ENCODE peak calls at places on chromosomes 6 and 20, in eight cellular contexts. One of them, this sample, is unnamed.

GRCh38 chr6:79737172-79737571 is 106.0 kb downstream of the SH3BGRL2 start:
- DNase-seq in IMR-90: peak
- DNase-seq in astrocyte: no peak
- DNase-seq in fibroblast of lung: peak
- DNase-seq in GM12878: no peak
- DNase-seq in OCI-LY7: no peak
- DNase-seq in mesenchymal stem cell: no peak
- DNase-seq in HepG2: no peak
- DNase-seq in this sample: no peak

GRCh38 chr20:41889871-41890224 is 271.7 kb upstream of the CHD6 start:
- DNase-seq in IMR-90: no peak
- DNase-seq in astrocyte: no peak
- DNase-seq in fibroblast of lung: no peak
- DNase-seq in GM12878: no peak
- DNase-seq in OCI-LY7: no peak
- DNase-seq in mesenchymal stem cell: no peak
- DNase-seq in HepG2: no peak
- DNase-seq in this sample: peak

GRCh38 chr6:118202517-118202916 is 295.5 kb downstream of the SLC35F1 start:
- DNase-seq in IMR-90: no peak
- DNase-seq in astrocyte: no peak
- DNase-seq in fibroblast of lung: no peak
- DNase-seq in GM12878: no peak
- DNase-seq in OCI-LY7: no peak
- DNase-seq in mesenchymal stem cell: no peak
- DNase-seq in HepG2: no peak
- DNase-seq in this sample: no peak

GRCh38 chr20:46237221-46237620 is 71.1 kb downstream of the CDH22 start:
- DNase-seq in IMR-90: no peak
- DNase-seq in astrocyte: no peak
- DNase-seq in fibroblast of lung: no peak
- DNase-seq in GM12878: no peak
- DNase-seq in OCI-LY7: no peak
- DNase-seq in mesenchymal stem cell: no peak
- DNase-seq in HepG2: no peak
- DNase-seq in this sample: no peak

GRCh38 chr20:33667245-33668086 is 723 bp downstream of the ACTL10 start:
- DNase-seq in IMR-90: peak
- DNase-seq in astrocyte: no peak
- DNase-seq in fibroblast of lung: peak
- DNase-seq in GM12878: no peak
- DNase-seq in OCI-LY7: peak
- DNase-seq in mesenchymal stem cell: no peak
- DNase-seq in HepG2: no peak
- DNase-seq in this sample: no peak

GRCh38 chr6:150272264-150272975 is 96.4 kb upstream of the IYD start:
- DNase-seq in IMR-90: no peak
- DNase-seq in astrocyte: no peak
- DNase-seq in fibroblast of lung: no peak
- DNase-seq in GM12878: no peak
- DNase-seq in OCI-LY7: no peak
- DNase-seq in mesenchymal stem cell: no peak
- DNase-seq in HepG2: no peak
- DNase-seq in this sample: no peak

GRCh38 chr6:33288942-33289783 is at the start of the genes PFDN6 and WDR46:
- DNase-seq in IMR-90: peak
- DNase-seq in astrocyte: peak
- DNase-seq in fibroblast of lung: peak
- DNase-seq in GM12878: peak
- DNase-seq in OCI-LY7: peak
- DNase-seq in mesenchymal stem cell: peak
- DNase-seq in HepG2: peak
- DNase-seq in this sample: peak

GRCh38 chr6:162055365-162055764 is 672.2 kb downstream of the PRKN start:
- DNase-seq in IMR-90: no peak
- DNase-seq in astrocyte: no peak
- DNase-seq in fibroblast of lung: no peak
- DNase-seq in GM12878: no peak
- DNase-seq in OCI-LY7: no peak
- DNase-seq in mesenchymal stem cell: no peak
- DNase-seq in HepG2: no peak
- DNase-seq in this sample: no peak

GRCh38 chr6:138622967-138623366 is 123.7 kb upstream of the NHSL1 start:
- DNase-seq in IMR-90: no peak
- DNase-seq in astrocyte: peak
- DNase-seq in fibroblast of lung: no peak
- DNase-seq in GM12878: no peak
- DNase-seq in OCI-LY7: no peak
- DNase-seq in mesenchymal stem cell: no peak
- DNase-seq in HepG2: no peak
- DNase-seq in this sample: no peak

GRCh38 chr20:60813066-60813465 is 439.0 kb upstream of the CDH4 start:
- DNase-seq in IMR-90: no peak
- DNase-seq in astrocyte: no peak
- DNase-seq in fibroblast of lung: no peak
- DNase-seq in GM12878: no peak
- DNase-seq in OCI-LY7: no peak
- DNase-seq in mesenchymal stem cell: no peak
- DNase-seq in HepG2: no peak
- DNase-seq in this sample: no peak

GRCh38 chr6:81511423-81511822 is 241.1 kb downstream of the TENT5A start:
- DNase-seq in IMR-90: no peak
- DNase-seq in astrocyte: no peak
- DNase-seq in fibroblast of lung: no peak
- DNase-seq in GM12878: no peak
- DNase-seq in OCI-LY7: no peak
- DNase-seq in mesenchymal stem cell: no peak
- DNase-seq in HepG2: peak
- DNase-seq in this sample: no peak

GRCh38 chr6:120615238-120615637 is 719.0 kb downstream of the TBC1D32 start:
- DNase-seq in IMR-90: no peak
- DNase-seq in astrocyte: no peak
- DNase-seq in fibroblast of lung: no peak
- DNase-seq in GM12878: no peak
- DNase-seq in OCI-LY7: no peak
- DNase-seq in mesenchymal stem cell: no peak
- DNase-seq in HepG2: no peak
- DNase-seq in this sample: no peak

GRCh38 chr6:166662690-166663089 is 35.6 kb upstream of the RPS6KA2 start:
- DNase-seq in IMR-90: no peak
- DNase-seq in astrocyte: no peak
- DNase-seq in fibroblast of lung: no peak
- DNase-seq in GM12878: no peak
- DNase-seq in OCI-LY7: no peak
- DNase-seq in mesenchymal stem cell: no peak
- DNase-seq in HepG2: no peak
- DNase-seq in this sample: no peak

GRCh38 chr6:165274611-165275010 is 34.8 kb downstream of the C6orf118 start:
- DNase-seq in IMR-90: no peak
- DNase-seq in astrocyte: no peak
- DNase-seq in fibroblast of lung: no peak
- DNase-seq in GM12878: no peak
- DNase-seq in OCI-LY7: no peak
- DNase-seq in mesenchymal stem cell: no peak
- DNase-seq in HepG2: no peak
- DNase-seq in this sample: no peak

GRCh38 chr6:41428995-41429417 is 93.6 kb downstream of the NCR2 start:
- DNase-seq in IMR-90: peak
- DNase-seq in astrocyte: peak
- DNase-seq in fibroblast of lung: peak
- DNase-seq in GM12878: no peak
- DNase-seq in OCI-LY7: no peak
- DNase-seq in mesenchymal stem cell: peak
- DNase-seq in HepG2: no peak
- DNase-seq in this sample: peak

GRCh38 chr20:58001381-58001780 is 227.1 kb downstream of the ANKRD60 start:
- DNase-seq in IMR-90: no peak
- DNase-seq in astrocyte: peak
- DNase-seq in fibroblast of lung: no peak
- DNase-seq in GM12878: no peak
- DNase-seq in OCI-LY7: no peak
- DNase-seq in mesenchymal stem cell: no peak
- DNase-seq in HepG2: no peak
- DNase-seq in this sample: no peak

GRCh38 chr20:52142801-52143200 is 48.8 kb downstream of the ZFP64 start:
- DNase-seq in IMR-90: no peak
- DNase-seq in astrocyte: no peak
- DNase-seq in fibroblast of lung: no peak
- DNase-seq in GM12878: no peak
- DNase-seq in OCI-LY7: no peak
- DNase-seq in mesenchymal stem cell: no peak
- DNase-seq in HepG2: no peak
- DNase-seq in this sample: no peak
- H2AFZ ChIP-seq in IMR-90: no peak
- H2AFZ ChIP-seq in astrocyte: no peak
- H2AFZ ChIP-seq in fibroblast of lung: no peak
- H2AFZ ChIP-seq in GM12878: no peak
- H2AFZ ChIP-seq in OCI-LY7: no peak
- H2AFZ ChIP-seq in mesenchymal stem cell: no peak
- H2AFZ ChIP-seq in HepG2: no peak
- H2AFZ ChIP-seq in this sample: no peak

DNA sequence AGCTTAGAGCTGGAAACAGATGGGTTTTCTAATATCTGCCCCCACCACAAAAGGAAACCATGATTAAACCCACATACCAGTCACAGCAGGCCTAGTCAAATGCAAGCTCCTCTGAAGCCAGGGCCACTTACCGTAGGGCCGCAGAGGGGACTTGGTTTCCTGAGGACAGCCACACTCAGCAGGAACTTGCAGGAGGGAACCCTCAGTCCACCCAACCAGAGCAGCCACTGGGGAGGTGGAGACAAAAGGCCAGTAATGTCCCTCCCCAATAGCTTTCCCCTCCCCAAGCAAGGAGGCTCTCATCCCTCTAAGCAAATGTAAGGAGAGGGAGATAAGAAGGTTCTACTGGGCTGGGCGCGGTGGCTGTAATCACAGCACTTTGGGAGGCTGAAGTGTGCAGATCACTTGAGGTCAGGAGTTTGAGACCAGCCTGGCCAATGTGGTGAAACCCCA is 384.4 kb upstream of the JARID2 start:
- DNase-seq in IMR-90: no peak
- DNase-seq in astrocyte: no peak
- DNase-seq in fibroblast of lung: no peak
- DNase-seq in GM12878: no peak
- DNase-seq in OCI-LY7: no peak
- DNase-seq in mesenchymal stem cell: no peak
- DNase-seq in HepG2: no peak
- DNase-seq in this sample: no peak
- H2AFZ ChIP-seq in IMR-90: no peak
- H2AFZ ChIP-seq in astrocyte: no peak
- H2AFZ ChIP-seq in fibroblast of lung: no peak
- H2AFZ ChIP-seq in GM12878: peak
- H2AFZ ChIP-seq in OCI-LY7: no peak
- H2AFZ ChIP-seq in mesenchymal stem cell: no peak
- H2AFZ ChIP-seq in HepG2: no peak
- H2AFZ ChIP-seq in this sample: no peak

GRCh38 chr6:7042654-7043545 is 64.9 kb upstream of the RREB1 start:
- DNase-seq in IMR-90: no peak
- DNase-seq in astrocyte: no peak
- DNase-seq in fibroblast of lung: no peak
- DNase-seq in GM12878: no peak
- DNase-seq in OCI-LY7: no peak
- DNase-seq in mesenchymal stem cell: peak
- DNase-seq in HepG2: peak
- DNase-seq in this sample: no peak

GRCh38 chr6:7045331-7045730 is 62.4 kb upstream of the RREB1 start:
- DNase-seq in IMR-90: no peak
- DNase-seq in astrocyte: no peak
- DNase-seq in fibroblast of lung: no peak
- DNase-seq in GM12878: no peak
- DNase-seq in OCI-LY7: no peak
- DNase-seq in mesenchymal stem cell: no peak
- DNase-seq in HepG2: no peak
- DNase-seq in this sample: no peak

GRCh38 chr6:7041511-7042026 is 66.2 kb upstream of the RREB1 start:
- DNase-seq in IMR-90: no peak
- DNase-seq in astrocyte: no peak
- DNase-seq in fibroblast of lung: no peak
- DNase-seq in GM12878: no peak
- DNase-seq in OCI-LY7: no peak
- DNase-seq in mesenchymal stem cell: no peak
- DNase-seq in HepG2: no peak
- DNase-seq in this sample: no peak

GRCh38 chr6:7045746-7046145 is 62.0 kb upstream of the RREB1 start:
- DNase-seq in IMR-90: no peak
- DNase-seq in astrocyte: no peak
- DNase-seq in fibroblast of lung: no peak
- DNase-seq in GM12878: no peak
- DNase-seq in OCI-LY7: no peak
- DNase-seq in mesenchymal stem cell: no peak
- DNase-seq in HepG2: no peak
- DNase-seq in this sample: no peak

GRCh38 chr6:7042056-7042653 is 65.6 kb upstream of the RREB1 start:
- DNase-seq in IMR-90: no peak
- DNase-seq in astrocyte: peak
- DNase-seq in fibroblast of lung: no peak
- DNase-seq in GM12878: no peak
- DNase-seq in OCI-LY7: no peak
- DNase-seq in mesenchymal stem cell: peak
- DNase-seq in HepG2: peak
- DNase-seq in this sample: peak
- H2AFZ ChIP-seq in IMR-90: peak
- H2AFZ ChIP-seq in astrocyte: peak
- H2AFZ ChIP-seq in fibroblast of lung: peak
- H2AFZ ChIP-seq in GM12878: peak
- H2AFZ ChIP-seq in OCI-LY7: peak
- H2AFZ ChIP-seq in mesenchymal stem cell: peak
- H2AFZ ChIP-seq in HepG2: peak
- H2AFZ ChIP-seq in this sample: peak

DNA sequence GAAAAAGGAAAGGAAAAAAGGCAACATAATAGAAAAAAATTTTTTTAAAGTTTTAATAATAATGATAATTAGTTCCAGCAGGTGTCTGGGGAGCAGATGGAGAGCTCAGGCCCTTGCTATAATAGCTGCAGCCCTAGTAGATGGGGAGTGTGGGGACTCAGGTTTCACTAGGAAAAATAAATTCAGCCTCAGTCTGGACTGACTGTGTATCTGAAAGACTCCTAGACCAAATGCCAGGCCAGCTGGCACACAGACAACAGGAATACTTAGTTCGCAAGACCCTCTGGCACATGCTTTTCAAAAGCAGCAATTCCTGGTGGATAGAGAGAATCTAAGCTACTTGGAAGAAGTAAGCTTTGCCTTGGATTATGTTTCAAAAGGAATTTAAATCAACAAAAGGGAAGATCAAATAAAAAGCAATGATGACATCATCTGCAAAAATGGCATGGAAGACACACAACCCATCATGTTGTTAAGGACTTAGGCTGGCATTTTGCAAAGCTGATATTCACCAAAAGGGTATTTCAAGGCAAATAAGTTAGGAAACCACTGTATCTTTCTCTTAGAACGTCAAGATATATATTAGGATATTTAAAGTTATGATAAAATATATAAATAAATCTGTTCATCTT is 107.8 kb downstream of the RNGTT start:
- DNase-seq in IMR-90: peak
- DNase-seq in astrocyte: no peak
- DNase-seq in fibroblast of lung: no peak
- DNase-seq in GM12878: no peak
- DNase-seq in OCI-LY7: no peak
- DNase-seq in mesenchymal stem cell: no peak
- DNase-seq in HepG2: no peak
- DNase-seq in this sample: no peak
- H2AFZ ChIP-seq in IMR-90: no peak
- H2AFZ ChIP-seq in astrocyte: no peak
- H2AFZ ChIP-seq in fibroblast of lung: no peak
- H2AFZ ChIP-seq in GM12878: no peak
- H2AFZ ChIP-seq in OCI-LY7: no peak
- H2AFZ ChIP-seq in mesenchymal stem cell: no peak
- H2AFZ ChIP-seq in HepG2: no peak
- H2AFZ ChIP-seq in this sample: no peak

GRCh38 chr20:6576721-6577120 is 190.8 kb upstream of the BMP2 start:
- DNase-seq in IMR-90: peak
- DNase-seq in astrocyte: peak
- DNase-seq in fibroblast of lung: peak
- DNase-seq in GM12878: no peak
- DNase-seq in OCI-LY7: no peak
- DNase-seq in mesenchymal stem cell: no peak
- DNase-seq in HepG2: no peak
- DNase-seq in this sample: peak
- H2AFZ ChIP-seq in IMR-90: no peak
- H2AFZ ChIP-seq in astrocyte: no peak
- H2AFZ ChIP-seq in fibroblast of lung: no peak
- H2AFZ ChIP-seq in GM12878: no peak
- H2AFZ ChIP-seq in OCI-LY7: no peak
- H2AFZ ChIP-seq in mesenchymal stem cell: no peak
- H2AFZ ChIP-seq in HepG2: no peak
- H2AFZ ChIP-seq in this sample: no peak

This sample was measured in GM23248.